ENCODE peak calls at places on chromosomes 13 and 19, in nine cellular contexts. One of them, this sample, is unnamed. For H3K9me3, the result is how much of the 10 kb centered on the place peaks cover.

GRCh38 chr13:73945371-73945770 is 188.8 kb downstream of the KLF12 start:
- DNase-seq in T-helper 17 cell: no peak
- DNase-seq in left ventricle myocardium inferior: no peak
- DNase-seq in OCI-LY7: no peak
- DNase-seq in CD8-positive, alpha-beta memory T cell: no peak
- DNase-seq in CD4-positive, alpha-beta T cell: no peak
- DNase-seq in A549: no peak
- DNase-seq in lower lobe of right lung: no peak
- DNase-seq in cardiac muscle cell: peak
- DNase-seq in this sample: no peak

GRCh38 chr19:32773126-32773525 is 53.6 kb downstream of the TDRD12 start:
- DNase-seq in cardiac muscle cell: no peak
- DNase-seq in T-helper 17 cell: no peak
- DNase-seq in left ventricle myocardium inferior: no peak
- DNase-seq in CD4-positive, alpha-beta T cell: no peak
- DNase-seq in lower lobe of right lung: no peak
- DNase-seq in OCI-LY7: no peak
- DNase-seq in CD8-positive, alpha-beta memory T cell: no peak
- DNase-seq in A549: no peak
- DNase-seq in this sample: no peak

GRCh38 chr13:96817336-96817941 is 176.8 kb downstream of the OXGR1 start:
- DNase-seq in CD8-positive, alpha-beta memory T cell: no peak
- DNase-seq in lower lobe of right lung: no peak
- DNase-seq in cardiac muscle cell: peak
- DNase-seq in T-helper 17 cell: no peak
- DNase-seq in OCI-LY7: peak
- DNase-seq in CD4-positive, alpha-beta T cell: no peak
- DNase-seq in A549: peak
- DNase-seq in left ventricle myocardium inferior: no peak
- DNase-seq in this sample: no peak

GRCh38 chr13:50358221-50358620 is 343.0 kb downstream of the KCNRG start:
- DNase-seq in A549: no peak
- DNase-seq in OCI-LY7: no peak
- DNase-seq in lower lobe of right lung: no peak
- DNase-seq in cardiac muscle cell: no peak
- DNase-seq in CD4-positive, alpha-beta T cell: no peak
- DNase-seq in CD8-positive, alpha-beta memory T cell: no peak
- DNase-seq in T-helper 17 cell: no peak
- DNase-seq in left ventricle myocardium inferior: no peak
- DNase-seq in this sample: no peak

GRCh38 chr13:23671367-23671766 is 101.2 kb downstream of the TNFRSF19 start:
- DNase-seq in A549: no peak
- DNase-seq in left ventricle myocardium inferior: no peak
- DNase-seq in CD8-positive, alpha-beta memory T cell: no peak
- DNase-seq in T-helper 17 cell: no peak
- DNase-seq in lower lobe of right lung: no peak
- DNase-seq in OCI-LY7: no peak
- DNase-seq in cardiac muscle cell: no peak
- DNase-seq in CD4-positive, alpha-beta T cell: no peak
- DNase-seq in this sample: no peak

GRCh38 chr13:42398542-42398941 is 126.6 kb downstream of the AKAP11 start:
- DNase-seq in cardiac muscle cell: peak
- DNase-seq in A549: no peak
- DNase-seq in CD8-positive, alpha-beta memory T cell: no peak
- DNase-seq in CD4-positive, alpha-beta T cell: no peak
- DNase-seq in lower lobe of right lung: no peak
- DNase-seq in left ventricle myocardium inferior: no peak
- DNase-seq in T-helper 17 cell: no peak
- DNase-seq in OCI-LY7: no peak
- DNase-seq in this sample: no peak

GRCh38 chr13:80082396-80083096 is 258.4 kb downstream of the SPRY2 start:
- DNase-seq in CD8-positive, alpha-beta memory T cell: no peak
- DNase-seq in A549: no peak
- DNase-seq in CD4-positive, alpha-beta T cell: no peak
- DNase-seq in cardiac muscle cell: peak
- DNase-seq in left ventricle myocardium inferior: no peak
- DNase-seq in lower lobe of right lung: no peak
- DNase-seq in OCI-LY7: no peak
- DNase-seq in T-helper 17 cell: no peak
- DNase-seq in this sample: no peak

GRCh38 chr13:72204291-72204690 is 337.3 kb upstream of the DACH1 start:
- DNase-seq in T-helper 17 cell: no peak
- DNase-seq in CD4-positive, alpha-beta T cell: no peak
- DNase-seq in A549: no peak
- DNase-seq in OCI-LY7: no peak
- DNase-seq in left ventricle myocardium inferior: no peak
- DNase-seq in CD8-positive, alpha-beta memory T cell: no peak
- DNase-seq in lower lobe of right lung: no peak
- DNase-seq in cardiac muscle cell: no peak
- DNase-seq in this sample: no peak

GRCh38 chr13:31045621-31046081 is 113.2 kb downstream of the TEX26 start:
- DNase-seq in T-helper 17 cell: no peak
- DNase-seq in left ventricle myocardium inferior: no peak
- DNase-seq in CD8-positive, alpha-beta memory T cell: peak
- DNase-seq in cardiac muscle cell: peak
- DNase-seq in OCI-LY7: no peak
- DNase-seq in lower lobe of right lung: peak
- DNase-seq in A549: peak
- DNase-seq in CD4-positive, alpha-beta T cell: peak
- DNase-seq in this sample: no peak

GRCh38 chr19:23547156-23547555 is 139.9 kb downstream of the ZNF675 start:
- DNase-seq in CD4-positive, alpha-beta T cell: no peak
- DNase-seq in left ventricle myocardium inferior: no peak
- DNase-seq in cardiac muscle cell: no peak
- DNase-seq in CD8-positive, alpha-beta memory T cell: no peak
- DNase-seq in T-helper 17 cell: no peak
- DNase-seq in A549: no peak
- DNase-seq in lower lobe of right lung: no peak
- DNase-seq in OCI-LY7: no peak
- DNase-seq in this sample: no peak

GRCh38 chr19:23542562-23542961 is 144.4 kb downstream of the ZNF675 start:
- DNase-seq in CD4-positive, alpha-beta T cell: no peak
- DNase-seq in cardiac muscle cell: no peak
- DNase-seq in left ventricle myocardium inferior: no peak
- DNase-seq in A549: no peak
- DNase-seq in OCI-LY7: no peak
- DNase-seq in T-helper 17 cell: no peak
- DNase-seq in CD8-positive, alpha-beta memory T cell: no peak
- DNase-seq in lower lobe of right lung: no peak
- DNase-seq in this sample: no peak

GRCh38 chr19:23539499-23539898 is 144.2 kb upstream of the ZNF91 start:
- DNase-seq in lower lobe of right lung: no peak
- DNase-seq in CD4-positive, alpha-beta T cell: no peak
- DNase-seq in cardiac muscle cell: no peak
- DNase-seq in CD8-positive, alpha-beta memory T cell: no peak
- DNase-seq in T-helper 17 cell: no peak
- DNase-seq in left ventricle myocardium inferior: no peak
- DNase-seq in OCI-LY7: no peak
- DNase-seq in A549: no peak
- DNase-seq in this sample: no peak

GRCh38 chr19:23541991-23542390 is 145.0 kb downstream of the ZNF675 start:
- DNase-seq in cardiac muscle cell: no peak
- DNase-seq in lower lobe of right lung: no peak
- DNase-seq in left ventricle myocardium inferior: no peak
- DNase-seq in OCI-LY7: no peak
- DNase-seq in CD8-positive, alpha-beta memory T cell: no peak
- DNase-seq in T-helper 17 cell: no peak
- DNase-seq in CD4-positive, alpha-beta T cell: no peak
- DNase-seq in A549: no peak
- DNase-seq in this sample: no peak

DNA sequence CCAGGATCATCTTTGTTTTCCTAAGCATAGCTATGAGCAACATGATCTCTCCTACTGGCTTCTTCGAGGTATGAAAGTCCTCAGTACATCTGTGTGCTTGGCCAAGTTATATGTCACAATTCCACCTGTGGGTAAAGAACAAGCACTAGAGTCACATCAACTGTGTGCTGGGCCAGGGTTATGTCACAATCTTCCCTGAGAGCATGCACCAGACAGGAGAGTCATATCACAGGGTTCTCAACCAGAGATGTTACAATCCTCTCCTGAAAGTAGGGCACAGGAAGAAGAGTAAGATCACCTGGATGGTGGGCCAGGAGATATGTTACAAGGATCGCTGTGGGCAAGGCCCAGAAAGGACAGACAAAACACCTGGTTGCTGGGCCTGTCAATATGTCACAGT is 143.7 kb downstream of the ZNF675 start:
- DNase-seq in cardiac muscle cell: no peak
- DNase-seq in left ventricle myocardium inferior: no peak
- DNase-seq in CD4-positive, alpha-beta T cell: no peak
- DNase-seq in OCI-LY7: no peak
- DNase-seq in A549: no peak
- DNase-seq in T-helper 17 cell: no peak
- DNase-seq in lower lobe of right lung: no peak
- DNase-seq in CD8-positive, alpha-beta memory T cell: no peak
- DNase-seq in this sample: no peak
- H3K9me3 ChIP-seq in cardiac muscle cell: under half
- H3K9me3 ChIP-seq in left ventricle myocardium inferior: under half
- H3K9me3 ChIP-seq in CD4-positive, alpha-beta T cell: under half
- H3K9me3 ChIP-seq in OCI-LY7: under half
- H3K9me3 ChIP-seq in A549: under half
- H3K9me3 ChIP-seq in T-helper 17 cell: under half
- H3K9me3 ChIP-seq in lower lobe of right lung: under half
- H3K9me3 ChIP-seq in CD8-positive, alpha-beta memory T cell: under half
- H3K9me3 ChIP-seq in this sample: under half

DNA sequence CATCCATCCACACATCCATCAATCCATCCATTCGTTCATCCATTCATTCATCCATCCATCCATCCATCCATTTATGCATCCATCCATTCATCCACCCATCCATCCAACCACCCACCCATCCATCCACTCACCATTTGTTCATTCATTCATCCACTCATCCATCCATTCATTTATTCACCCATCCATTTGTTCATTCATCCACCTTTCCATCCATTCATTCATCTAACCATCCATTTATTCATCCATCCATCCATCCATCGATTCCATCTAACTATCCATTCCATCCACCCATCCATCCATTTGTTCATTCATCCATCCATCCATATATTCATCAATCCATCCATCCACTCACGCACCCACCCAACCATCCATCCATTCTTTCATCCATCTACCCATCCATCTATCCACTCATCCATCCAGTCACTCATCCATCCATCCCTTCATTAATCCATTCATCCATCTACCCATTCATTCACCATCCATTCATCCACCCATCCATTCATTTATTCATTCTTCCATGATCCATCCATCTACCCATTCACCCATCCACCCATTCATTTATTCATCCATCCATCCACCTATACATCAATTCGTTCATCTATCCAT is 225.0 kb downstream of the TUBA3C start:
- DNase-seq in CD8-positive, alpha-beta memory T cell: no peak
- DNase-seq in CD4-positive, alpha-beta T cell: no peak
- DNase-seq in cardiac muscle cell: no peak
- DNase-seq in left ventricle myocardium inferior: no peak
- DNase-seq in OCI-LY7: no peak
- DNase-seq in T-helper 17 cell: no peak
- DNase-seq in A549: no peak
- DNase-seq in lower lobe of right lung: no peak
- DNase-seq in this sample: no peak
- H3K9me3 ChIP-seq in CD8-positive, alpha-beta memory T cell: under half
- H3K9me3 ChIP-seq in CD4-positive, alpha-beta T cell: under half
- H3K9me3 ChIP-seq in cardiac muscle cell: under half
- H3K9me3 ChIP-seq in left ventricle myocardium inferior: under half
- H3K9me3 ChIP-seq in OCI-LY7: under half
- H3K9me3 ChIP-seq in T-helper 17 cell: under half
- H3K9me3 ChIP-seq in A549: under half
- H3K9me3 ChIP-seq in lower lobe of right lung: under half
- H3K9me3 ChIP-seq in this sample: under half

GRCh38 chr19:36635342-36635741 is 30.2 kb downstream of the ZNF382 start:
- DNase-seq in OCI-LY7: no peak
- DNase-seq in A549: no peak
- DNase-seq in CD8-positive, alpha-beta memory T cell: no peak
- DNase-seq in lower lobe of right lung: no peak
- DNase-seq in CD4-positive, alpha-beta T cell: no peak
- DNase-seq in left ventricle myocardium inferior: no peak
- DNase-seq in T-helper 17 cell: no peak
- DNase-seq in cardiac muscle cell: no peak
- DNase-seq in this sample: no peak
- H3K9me3 ChIP-seq in OCI-LY7: under half
- H3K9me3 ChIP-seq in A549: half or more
- H3K9me3 ChIP-seq in CD8-positive, alpha-beta memory T cell: half or more
- H3K9me3 ChIP-seq in lower lobe of right lung: half or more
- H3K9me3 ChIP-seq in CD4-positive, alpha-beta T cell: half or more
- H3K9me3 ChIP-seq in left ventricle myocardium inferior: half or more
- H3K9me3 ChIP-seq in T-helper 17 cell: under half
- H3K9me3 ChIP-seq in cardiac muscle cell: under half
- H3K9me3 ChIP-seq in this sample: half or more

GRCh38 chr19:40026597-40026970 is 29.4 kb downstream of the ZNF780B start:
- DNase-seq in CD4-positive, alpha-beta T cell: no peak
- DNase-seq in A549: no peak
- DNase-seq in OCI-LY7: no peak
- DNase-seq in T-helper 17 cell: no peak
- DNase-seq in lower lobe of right lung: no peak
- DNase-seq in cardiac muscle cell: no peak
- DNase-seq in left ventricle myocardium inferior: no peak
- DNase-seq in CD8-positive, alpha-beta memory T cell: no peak
- DNase-seq in this sample: no peak

GRCh38 chr19:40025938-40026596 is 29.2 kb downstream of the ZNF546 start:
- DNase-seq in T-helper 17 cell: no peak
- DNase-seq in CD4-positive, alpha-beta T cell: no peak
- DNase-seq in cardiac muscle cell: no peak
- DNase-seq in OCI-LY7: no peak
- DNase-seq in CD8-positive, alpha-beta memory T cell: no peak
- DNase-seq in lower lobe of right lung: no peak
- DNase-seq in left ventricle myocardium inferior: no peak
- DNase-seq in A549: no peak
- DNase-seq in this sample: no peak

GRCh38 chr19:40023969-40024368 is 27.1 kb downstream of the ZNF546 start:
- DNase-seq in CD8-positive, alpha-beta memory T cell: no peak
- DNase-seq in A549: no peak
- DNase-seq in left ventricle myocardium inferior: no peak
- DNase-seq in OCI-LY7: no peak
- DNase-seq in lower lobe of right lung: no peak
- DNase-seq in CD4-positive, alpha-beta T cell: no peak
- DNase-seq in T-helper 17 cell: no peak
- DNase-seq in cardiac muscle cell: no peak
- DNase-seq in this sample: no peak
- H3K9me3 ChIP-seq in CD8-positive, alpha-beta memory T cell: under half
- H3K9me3 ChIP-seq in A549: half or more
- H3K9me3 ChIP-seq in left ventricle myocardium inferior: half or more
- H3K9me3 ChIP-seq in OCI-LY7: under half
- H3K9me3 ChIP-seq in lower lobe of right lung: half or more
- H3K9me3 ChIP-seq in CD4-positive, alpha-beta T cell: half or more
- H3K9me3 ChIP-seq in T-helper 17 cell: under half
- H3K9me3 ChIP-seq in cardiac muscle cell: under half
- H3K9me3 ChIP-seq in this sample: half or more